ENCODE peak calls at places on chromosomes 7 and 10, in eight cellular contexts. L is endothelial cell of umbilical vein; X is stimulated activated CD4-positive, alpha-beta T cell treated with anti-CD3 and anti-CD28 coated beads, Interleukin-12 subunit alpha, Interleukin-12 subunit beta, amount 100 ng/mL, for 4 hours; S is activated CD4-positive, CD25-positive, alpha-beta regulatory T cell; V is T-helper 1 cell; U is stimulated activated CD8-positive, alpha-beta memory T cell treated with anti-CD3 and anti-CD28 coated beads, Interleukin-12 subunit alpha, Interleukin-12 subunit beta, amount 100 ng/mL, for 1 hour; K is M059J; Q is neuronal stem cell. D is an unnamed sample.

GRCh38 chr10:78886129-78886528 is 182.6 kb upstream of the ZMIZ1 start:
- DNase-seq in L (no peak), V (no peak), X (no peak), Q (no peak), K (no peak), U (no peak), S (no peak), D (no peak)

GRCh38 chr7:17009007-17009719 is 127.4 kb upstream of the AGR3 start:
- DNase-seq in L (peak), Q (no peak), K (no peak), U (no peak), V (no peak), S (no peak), X (no peak), D (no peak)

GRCh38 chr10:132550366-132551092 is 12.9 kb downstream of the INPP5A start:
- DNase-seq in V (no peak), S (no peak), X (no peak), K (no peak), U (no peak), L (no peak), Q (no peak), D (no peak)

GRCh38 chr10:123808873-123809272 is 82.7 kb downstream of the CPXM2 start:
- DNase-seq in S (no peak), U (no peak), L (peak), K (peak), Q (no peak), X (no peak), V (no peak), D (no peak)

GRCh38 chr7:91285966-91286365 is 21.7 kb downstream of the FZD1 start:
- DNase-seq in L (no peak), U (no peak), S (no peak), X (no peak), Q (no peak), V (no peak), K (peak), D (no peak)

GRCh38 chr7:156160811-156161210 is 348.5 kb upstream of the SHH start:
- DNase-seq in V (no peak), S (no peak), X (no peak), K (no peak), U (no peak), L (no peak), Q (peak), D (no peak)

GRCh38 chr10:2890093-2890492 is 177.3 kb upstream of the PFKP start:
- DNase-seq in U (no peak), X (no peak), L (no peak), V (no peak), Q (no peak), S (no peak), K (no peak), D (no peak)

GRCh38 chr7:16546921-16547505 is 20.4 kb downstream of the LRRC72 start:
- DNase-seq in V (no peak), K (no peak), U (no peak), S (no peak), L (no peak), X (no peak), Q (no peak), D (no peak)

GRCh38 chr7:123879628-123880027 is 34.7 kb downstream of the HYAL4 start:
- DNase-seq in K (no peak), S (no peak), U (no peak), Q (no peak), X (no peak), L (no peak), V (no peak), D (no peak)

GRCh38 chr7:26865094-26865388 is 651 bp upstream of the SKAP2 start:
- DNase-seq in Q (no peak), X (no peak), L (no peak), S (no peak), U (no peak), V (no peak), K (no peak), D (no peak)

GRCh38 chr10:42769653-42770052 is 12.9 kb upstream of the BMS1 start:
- DNase-seq in L (no peak), Q (no peak), K (peak), V (no peak), X (no peak), U (no peak), S (no peak), D (no peak)

GRCh38 chr7:24882989-24883631 is 96.9 kb downstream of the OSBPL3 start:
- DNase-seq in S (no peak), Q (no peak), K (peak), V (no peak), X (no peak), U (no peak), L (peak), D (no peak)

GRCh38 chr7:57646901-57647246 is 196.9 kb downstream of the ZNF716 start:
- DNase-seq in K (no peak), X (no peak), V (no peak), L (no peak), S (no peak), U (no peak), Q (no peak), D (no peak)

GRCh38 chr7:134019251-134019650 is 107.9 kb upstream of the LRGUK start:
- DNase-seq in X (no peak), K (no peak), V (no peak), Q (no peak), L (no peak), U (no peak), S (no peak), D (no peak)

GRCh38 chr10:130336612-130337304 is 200.6 kb downstream of the GLRX3 start:
- DNase-seq in X (no peak), S (no peak), K (no peak), V (no peak), L (no peak), U (no peak), Q (no peak), D (no peak)

GRCh38 chr7:105853931-105854419 is 22.4 kb downstream of the ATXN7L1 start:
- DNase-seq in V (no peak), L (peak), Q (no peak), S (no peak), X (no peak), U (no peak), K (no peak), D (no peak)